ENCODE peak calls at places on chromosome 10, in six cellular contexts. U, R, K, J, F and H are unnamed samples.

GRCh38 chr10:34305189-34305588 is 509.9 kb downstream of the PARD3 start:
- DNase-seq in J (no peak), U (no peak), R (no peak), F (no peak), K (peak), H (no peak)

GRCh38 chr10:127405221-127405620 is 143.9 kb upstream of the NPS start:
- DNase-seq in R (peak), U (peak), J (no peak), F (no peak), K (no peak), H (no peak)

GRCh38 chr10:1631282-1631681 is 106.0 kb downstream of the ADARB2 start:
- DNase-seq in J (no peak), R (no peak), U (no peak), K (no peak), F (no peak), H (no peak)

GRCh38 chr10:100490531-100490930 is 27.7 kb downstream of the WNT8B start:
- DNase-seq in J (no peak), U (no peak), R (no peak), F (no peak), K (no peak), H (no peak)

GRCh38 chr10:130453721-130454542 is 317.7 kb downstream of the GLRX3 start:
- DNase-seq in F (no peak), K (no peak), R (no peak), J (no peak), U (no peak), H (no peak)

GRCh38 chr10:79351332-79351731 is 4.1 kb downstream of the PPIF start:
- DNase-seq in U (no peak), K (no peak), J (no peak), F (no peak), R (no peak), H (no peak)

GRCh38 chr10:51937313-51937712 is 237.9 kb upstream of the CSTF2T start:
- DNase-seq in J (no peak), R (peak), F (no peak), K (no peak), U (peak), H (no peak)

GRCh38 chr10:54758791-54759190 is 42.2 kb downstream of the PCDH15 start:
- DNase-seq in K (no peak), U (peak), J (no peak), F (no peak), R (peak), H (no peak)

GRCh38 chr10:31947144-31947926 is 18.7 kb upstream of the ARHGAP12 start:
- DNase-seq in R (peak), J (no peak), K (no peak), U (peak), F (no peak), H (no peak)

GRCh38 chr10:101494650-101495049 is 93.4 kb downstream of the POLL start:
- DNase-seq in U (no peak), R (no peak), F (no peak), J (no peak), K (no peak), H (no peak)

GRCh38 chr10:44860811-44861751 is 50.1 kb upstream of the TMEM72 start:
- DNase-seq in U (peak), F (peak), K (peak), R (peak), J (no peak), H (peak)

DNA sequence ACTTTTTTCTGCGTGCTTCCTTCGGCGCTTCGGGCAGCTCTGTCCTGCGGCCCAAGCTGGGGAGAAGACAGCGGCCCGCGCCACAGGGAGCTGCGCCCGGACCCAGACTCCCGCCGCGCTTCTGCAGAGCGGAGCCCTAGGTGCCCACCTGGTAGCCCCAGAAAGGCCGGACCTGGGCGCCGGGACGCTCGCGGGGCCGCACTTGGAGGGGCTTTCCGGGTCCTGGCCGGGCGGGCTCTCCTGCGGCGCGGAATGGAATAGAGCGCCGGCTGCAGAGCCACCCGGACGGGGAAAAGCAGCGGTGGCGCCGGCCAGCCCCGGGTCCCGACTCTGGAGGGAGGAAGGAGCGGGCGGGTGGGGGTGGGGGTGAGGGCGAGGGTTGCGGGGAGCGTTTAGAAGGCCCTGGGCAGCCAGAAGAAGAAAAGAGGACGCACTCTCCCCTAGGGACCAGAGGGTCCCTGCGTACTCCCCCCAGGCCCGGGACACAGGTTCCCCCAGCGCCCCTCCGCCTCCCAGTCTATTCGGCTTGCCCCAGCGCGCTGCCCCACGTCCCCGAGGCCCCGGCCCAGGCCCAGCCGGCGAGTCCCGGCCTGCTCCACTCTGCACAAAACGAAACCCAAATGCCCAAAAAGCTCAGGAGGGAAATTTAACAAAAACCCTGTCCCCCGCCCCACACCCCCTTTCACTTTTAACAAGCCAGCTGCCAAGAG is 4.5 kb downstream of the ZNF503 start:
- DNase-seq in J (peak), K (no peak), R (no peak), U (peak), F (no peak), H (peak)
- H3K4me3 ChIP-seq in J (peak), K (peak), R (peak), U (peak), F (peak), H (peak)

DNA sequence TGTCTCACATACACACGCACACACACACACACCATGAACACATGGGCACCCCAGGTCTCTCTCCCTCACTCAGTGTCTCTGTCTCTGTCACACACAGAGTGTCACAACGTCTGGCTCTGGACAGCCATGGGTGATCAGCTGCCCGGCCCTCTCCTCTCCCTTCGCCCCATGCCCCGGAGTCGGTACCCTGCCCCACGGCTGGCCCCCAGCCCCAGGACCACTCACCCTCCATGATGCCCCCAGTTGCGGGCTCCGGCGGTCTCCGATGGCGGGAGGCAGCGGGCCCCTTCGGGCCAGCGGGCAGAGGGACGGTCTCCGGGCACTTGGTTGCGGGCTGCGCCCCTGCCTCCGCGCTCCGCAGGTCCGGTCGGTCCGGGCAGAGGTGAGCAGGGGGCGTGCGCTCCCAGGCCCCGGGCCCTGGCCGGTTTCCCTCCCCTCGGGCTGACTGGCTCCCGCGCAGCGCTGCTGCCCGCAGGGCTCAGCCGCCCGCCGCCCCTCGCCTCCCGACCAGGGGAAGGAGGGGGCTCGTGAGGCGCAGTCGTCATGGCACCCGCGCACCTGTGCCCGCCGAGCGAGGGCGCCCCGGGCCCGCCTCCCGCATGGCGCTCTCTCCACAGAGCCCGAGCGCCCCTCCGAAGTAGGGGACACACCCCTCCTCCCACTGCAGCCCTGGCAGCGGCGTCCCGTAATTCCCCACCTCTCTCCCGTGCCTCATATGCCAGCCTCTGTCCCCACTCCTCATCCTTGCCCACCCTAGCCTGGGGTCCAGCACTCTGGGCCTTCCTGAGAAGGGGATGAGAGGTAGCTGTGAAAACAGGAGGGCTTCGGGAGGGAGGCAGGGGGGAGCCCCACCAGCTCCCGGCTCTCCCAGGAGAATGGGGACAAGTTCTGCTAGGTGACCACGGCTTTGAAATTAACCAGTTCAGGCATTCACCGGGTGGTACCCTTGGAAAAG is at the start of gene NPFFR1:
- DNase-seq in K (no peak), R (no peak), U (no peak), J (no peak), F (peak), H (no peak)
- TF ChIP-seq CTCF in K (no peak), R (no peak), U (no peak), J (no peak), F (no peak), H (no peak)

DNA sequence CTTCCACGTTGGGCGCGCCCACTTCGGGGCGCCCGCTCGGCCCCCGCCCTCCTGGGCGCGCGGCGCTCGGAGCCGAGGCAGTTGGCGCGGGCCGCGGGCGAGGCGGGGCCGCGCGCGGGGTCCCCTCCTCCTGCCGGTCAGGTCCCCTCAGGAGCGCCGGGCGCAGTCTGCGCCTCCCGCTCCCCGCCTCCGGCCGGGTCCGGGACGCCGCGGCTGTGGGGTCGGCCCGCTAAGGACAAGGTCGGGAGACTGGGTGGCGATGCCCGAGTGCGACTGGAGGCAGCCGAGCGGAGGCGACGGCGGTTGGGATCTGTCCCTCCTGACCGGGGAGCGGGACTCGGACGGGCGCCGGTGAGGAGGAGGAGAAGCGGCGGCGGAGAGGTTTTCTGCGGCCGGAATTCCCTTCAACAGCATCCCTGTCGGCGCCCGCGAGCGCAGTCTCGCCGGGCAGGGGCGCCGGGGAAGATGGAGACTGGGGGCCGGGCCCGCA is at the start of gene ATRNL1:
- DNase-seq in K (no peak), J (peak), U (peak), R (no peak), F (no peak), H (peak)
- H3K4me3 ChIP-seq in K (peak), J (peak), U (peak), R (peak), F (peak), H (peak)

GRCh38 chr10:117373848-117374505 is 1.3 kb downstream of the PDZD8 start:
- DNase-seq in F (peak), R (peak), J (peak), K (peak), U (peak), H (peak)

GRCh38 chr10:117374506-117375359 is 507 bp downstream of the PDZD8 start:
- DNase-seq in F (peak), J (peak), K (no peak), R (peak), U (peak), H (no peak)

GRCh38 chr10:117370205-117370604 is 5.0 kb downstream of the PDZD8 start:
- DNase-seq in R (peak), F (no peak), J (no peak), U (peak), K (no peak), H (no peak)

GRCh38 chr10:117375360-117376147 is at the start of gene PDZD8:
- DNase-seq in F (peak), U (peak), J (peak), K (peak), R (peak), H (peak)
- TF ChIP-seq CTCF in F (no peak), U (no peak), J (no peak), K (no peak), R (no peak), H (peak)

GRCh38 chr10:24901686-24902399 is 50.6 kb downstream of the PRTFDC1 start:
- DNase-seq in K (peak), J (peak), U (peak), R (peak), F (no peak), H (peak)
- H3K4me3 ChIP-seq in K (no peak), J (no peak), U (no peak), R (no peak), F (no peak), H (no peak)

DNA sequence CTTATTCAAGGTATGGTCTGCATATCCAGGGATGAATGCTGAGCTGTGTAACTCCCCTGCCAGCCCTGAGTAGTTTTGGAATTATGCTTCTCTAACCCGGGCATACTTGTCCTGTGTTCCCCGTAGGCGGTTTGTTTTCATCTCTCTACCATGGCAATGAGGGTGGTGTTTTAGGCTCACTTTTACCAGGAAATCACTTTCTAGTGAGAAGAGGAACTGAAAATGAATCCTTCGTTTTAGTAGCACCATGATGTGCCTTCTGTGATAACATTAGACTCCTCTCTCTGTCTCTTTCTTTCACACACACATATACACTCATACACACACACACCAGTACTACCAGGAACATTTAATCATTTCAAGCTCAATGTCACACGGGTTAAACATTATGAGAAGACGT is 31.2 kb upstream of the PFKP start:
- DNase-seq in K (no peak), J (no peak), F (no peak), R (no peak), U (no peak), H (no peak)
- TF ChIP-seq CTCF in K (no peak), J (no peak), F (no peak), R (no peak), U (no peak), H (no peak)

DNA sequence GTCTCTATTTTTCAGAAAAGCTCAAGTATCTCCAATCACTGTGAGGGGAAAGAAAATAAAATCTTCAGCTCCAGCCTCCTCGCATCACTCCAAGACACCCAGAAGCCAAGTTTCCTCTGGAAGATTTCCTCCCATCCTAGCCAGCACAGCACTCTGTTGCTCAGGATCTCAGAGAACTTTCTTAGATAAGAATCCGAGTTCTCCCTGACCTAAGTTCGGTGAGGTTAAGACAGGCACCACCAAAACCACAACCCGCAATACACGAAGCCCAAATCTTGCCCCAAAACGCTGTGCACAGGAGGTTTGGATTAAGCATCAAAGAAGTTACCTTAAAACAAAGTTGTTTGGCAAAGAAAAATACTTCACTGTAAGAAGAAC is 4.2 kb downstream of the FAM53B start:
- DNase-seq in R (no peak), J (no peak), K (peak), U (no peak), F (peak), H (no peak)
- H3K4me3 ChIP-seq in R (no peak), J (no peak), K (no peak), U (no peak), F (no peak), H (peak)

GRCh38 chr10:115958043-115958442 is 315.0 kb downstream of the GFRA1 start:
- DNase-seq in K (no peak), J (no peak), F (no peak), U (no peak), R (no peak), H (no peak)

GRCh38 chr10:115969591-115969990 is 303.4 kb downstream of the GFRA1 start:
- DNase-seq in K (no peak), R (no peak), F (no peak), J (no peak), U (no peak), H (no peak)

GRCh38 chr10:115964827-115965226 is 308.2 kb downstream of the GFRA1 start:
- DNase-seq in R (no peak), J (no peak), K (no peak), F (no peak), U (no peak), H (no peak)

GRCh38 chr10:115968236-115968635 is 304.8 kb downstream of the GFRA1 start:
- DNase-seq in K (no peak), U (no peak), J (no peak), F (no peak), R (no peak), H (no peak)

GRCh38 chr10:115963848-115964247 is 309.2 kb downstream of the GFRA1 start:
- DNase-seq in K (no peak), J (no peak), U (peak), F (no peak), R (peak), H (no peak)
- TF ChIP-seq CTCF in K (no peak), J (no peak), U (peak), F (no peak), R (peak), H (no peak)